ENCODE peak calls at places on chromosomes 7 and 10, in six cellular contexts. F, G, R, J, Y and E are unnamed samples.

GRCh38 chr7:7761340-7761973 is 43.0 kb upstream of the RPA3 start:
- DNase-seq in F (no peak), G (no peak), R (peak), J (no peak), Y (no peak), E (no peak)

GRCh38 chr10:69865450-69865849 is 63.7 kb downstream of the COL13A1 start:
- DNase-seq in F (no peak), G (no peak), R (no peak), J (no peak), Y (no peak), E (no peak)

GRCh38 chr7:94650652-94651051 is 5.3 kb downstream of the SGCE start:
- DNase-seq in F (no peak), G (no peak), R (no peak), J (no peak), Y (no peak), E (no peak)

GRCh38 chr10:114713525-114713924 is 55.5 kb upstream of the ABLIM1 start:
- DNase-seq in F (no peak), G (no peak), R (no peak), J (no peak), Y (no peak), E (no peak)

GRCh38 chr10:51272580-51272979 is 198.3 kb downstream of the PRKG1 start:
- DNase-seq in F (no peak), G (no peak), R (no peak), J (no peak), Y (no peak), E (no peak)

GRCh38 chr10:11655839-11656238 is 44.4 kb upstream of the USP6NL start:
- DNase-seq in F (no peak), G (no peak), R (peak), J (no peak), Y (no peak), E (no peak)

GRCh38 chr10:35453855-35454532 is 117.7 kb downstream of the CCNY start:
- DNase-seq in F (no peak), G (no peak), R (peak), J (no peak), Y (peak), E (no peak)

GRCh38 chr7:5424689-5425506 is 1.3 kb upstream of the TNRC18 start:
- DNase-seq in F (peak), G (peak), R (peak), J (peak), Y (peak), E (peak)

GRCh38 chr7:151650161-151650560 is 130.5 kb upstream of the RHEB start:
- DNase-seq in F (no peak), G (no peak), R (no peak), J (no peak), Y (no peak), E (no peak)

GRCh38 chr10:16679511-16679910 is 137.7 kb downstream of the RSU1 start:
- DNase-seq in F (no peak), G (no peak), R (no peak), J (no peak), Y (no peak), E (no peak)

GRCh38 chr7:2508327-2509231 is 11.0 kb upstream of the LFNG start:
- DNase-seq in F (no peak), G (peak), R (no peak), J (peak), Y (no peak), E (no peak)

GRCh38 chr10:54402576-54402975 is 398.5 kb downstream of the PCDH15 start:
- DNase-seq in F (peak), G (peak), R (peak), J (no peak), Y (no peak), E (no peak)

GRCh38 chr7:100694196-100694745 is at the start of gene GIGYF1:
- DNase-seq in F (peak), G (peak), R (peak), J (peak), Y (peak), E (peak)

GRCh38 chr10:105017116-105017515 is 376.0 kb downstream of the SORCS3 start:
- DNase-seq in F (no peak), G (no peak), R (peak), J (no peak), Y (no peak), E (no peak)

GRCh38 chr10:8543361-8544056 is 489.0 kb downstream of the GATA3 start:
- DNase-seq in F (no peak), G (no peak), R (no peak), J (no peak), Y (no peak), E (no peak)

GRCh38 chr10:101035916-101036702 is 5.1 kb downstream of the SFXN3 start:
- DNase-seq in F (no peak), G (no peak), R (no peak), J (no peak), Y (no peak), E (no peak)

GRCh38 chr7:130902755-130903357 is 168.8 kb upstream of the KLF14 start:
- DNase-seq in F (no peak), G (no peak), R (peak), J (no peak), Y (no peak), E (no peak)

GRCh38 chr7:55568613-55569268 is 3.6 kb downstream of the VOPP1 start:
- DNase-seq in F (no peak), G (no peak), R (peak), J (no peak), Y (no peak), E (no peak)

GRCh38 chr10:37289833-37290464 is 164.6 kb downstream of the ANKRD30A start:
- DNase-seq in F (no peak), G (no peak), R (no peak), J (no peak), Y (no peak), E (no peak)

GRCh38 chr10:117408436-117409384 is 33.5 kb upstream of the PDZD8 start:
- DNase-seq in F (no peak), G (no peak), R (no peak), J (no peak), Y (no peak), E (no peak)

GRCh38 chr10:67818323-67818722 is 19.7 kb downstream of the DNAJC12 start:
- DNase-seq in F (no peak), G (no peak), R (peak), J (no peak), Y (no peak), E (no peak)

GRCh38 chr7:8938036-8938435 is 504.6 kb downstream of the NXPH1 start:
- DNase-seq in F (no peak), G (no peak), R (no peak), J (no peak), Y (no peak), E (no peak)

GRCh38 chr10:60914676-60915075 is 29.3 kb downstream of the RHOBTB1 start:
- DNase-seq in F (no peak), G (no peak), R (peak), J (no peak), Y (peak), E (no peak)

GRCh38 chr10:62230344-62231138 is 38.1 kb downstream of the RTKN2 start:
- DNase-seq in F (no peak), G (no peak), R (peak), J (no peak), Y (no peak), E (no peak)

DNA sequence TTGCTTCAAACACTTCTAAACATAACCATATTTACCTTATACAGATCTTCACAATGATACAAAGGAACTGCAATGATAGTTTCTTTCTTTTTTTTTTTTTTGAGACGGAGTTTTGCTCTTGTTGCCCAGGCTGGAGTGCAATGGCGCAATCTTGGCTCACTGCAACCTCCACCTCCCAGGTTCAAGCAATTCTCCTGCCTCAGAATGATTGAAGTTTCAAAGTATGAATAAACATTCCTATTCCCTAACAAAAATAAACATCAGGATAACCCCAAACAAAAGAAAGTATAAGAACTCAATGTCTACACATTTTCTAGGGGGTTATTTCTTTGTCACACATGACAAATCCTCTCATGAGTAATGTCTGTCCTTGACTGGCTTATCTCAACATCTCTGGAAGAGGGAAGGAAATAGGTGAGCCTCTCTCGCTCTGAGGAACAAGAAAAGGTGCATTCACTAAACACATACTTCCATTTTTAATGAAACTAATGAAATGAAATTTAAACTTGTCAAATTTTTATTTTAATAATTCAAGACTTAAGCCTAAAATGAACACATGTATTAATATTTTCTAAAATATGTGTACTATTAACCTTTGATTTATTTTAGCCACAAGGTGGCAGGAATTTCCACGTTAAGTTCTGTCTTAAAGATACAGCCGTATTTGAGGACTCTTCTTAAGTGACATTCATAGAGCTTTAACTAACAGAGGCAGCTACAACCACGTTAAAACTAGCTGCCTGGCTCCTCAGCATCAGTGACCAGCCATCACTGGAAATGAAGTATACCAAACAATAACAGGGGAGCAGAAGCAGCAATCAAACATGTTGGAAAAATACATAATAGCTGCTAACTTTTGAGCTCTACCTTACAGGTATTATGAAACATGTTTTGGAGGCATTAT is 58.3 kb downstream of the MALSU1 start:
- DNase-seq in F (peak), G (no peak), R (peak), J (no peak), Y (no peak), E (no peak)
- TF ChIP-seq CTCF in F (peak), G (no peak), R (no peak), J (no peak), Y (no peak), E (peak)

DNA sequence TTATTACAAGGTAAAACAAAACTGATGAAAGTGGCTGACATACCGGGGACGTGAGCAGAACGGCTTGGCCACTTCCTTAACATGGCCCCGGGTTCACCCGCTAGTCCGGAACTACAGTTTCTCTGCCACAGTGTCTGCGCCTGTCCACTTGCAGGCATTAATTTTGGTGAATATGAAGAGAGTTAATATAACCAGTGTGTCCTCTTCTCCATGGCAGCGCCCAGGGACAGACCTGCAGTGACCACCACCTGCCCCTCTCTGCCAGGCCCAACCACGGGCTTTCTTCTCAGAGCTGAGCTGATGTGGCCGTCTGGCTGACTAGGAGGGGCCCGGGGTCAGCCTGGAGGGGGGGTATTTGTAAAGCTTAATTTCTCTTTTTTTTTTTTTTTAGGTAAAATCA is 1.1 kb upstream of the NDUFB2 start:
- DNase-seq in F (no peak), G (no peak), R (no peak), J (no peak), Y (no peak), E (no peak)
- TF ChIP-seq CTCF in F (no peak), G (no peak), R (no peak), J (no peak), Y (no peak), E (no peak)

GRCh38 chr10:80161321-80162084 is 29.0 kb downstream of the PLAC9 start:
- DNase-seq in F (peak), G (no peak), R (no peak), J (no peak), Y (no peak), E (no peak)
- TF ChIP-seq CTCF in F (peak), G (peak), R (peak), J (peak), Y (no peak), E (peak)

GRCh38 chr7:117946201-117946633 is 73.0 kb upstream of the CTTNBP2 start:
- DNase-seq in F (no peak), G (no peak), R (peak), J (no peak), Y (no peak), E (no peak)

GRCh38 chr7:117950601-117951278 is 77.5 kb upstream of the CTTNBP2 start:
- DNase-seq in F (no peak), G (no peak), R (no peak), J (no peak), Y (no peak), E (no peak)

GRCh38 chr7:117951285-117951684 is 78.0 kb upstream of the CTTNBP2 start:
- DNase-seq in F (no peak), G (no peak), R (peak), J (no peak), Y (no peak), E (no peak)

GRCh38 chr7:117951711-117952280 is 78.6 kb upstream of the CTTNBP2 start:
- DNase-seq in F (no peak), G (peak), R (no peak), J (no peak), Y (no peak), E (no peak)

GRCh38 chr7:117949232-117949631 is 76.0 kb upstream of the CTTNBP2 start:
- DNase-seq in F (no peak), G (no peak), R (peak), J (no peak), Y (no peak), E (no peak)
- TF ChIP-seq CTCF in F (no peak), G (no peak), R (no peak), J (no peak), Y (no peak), E (no peak)

DNA sequence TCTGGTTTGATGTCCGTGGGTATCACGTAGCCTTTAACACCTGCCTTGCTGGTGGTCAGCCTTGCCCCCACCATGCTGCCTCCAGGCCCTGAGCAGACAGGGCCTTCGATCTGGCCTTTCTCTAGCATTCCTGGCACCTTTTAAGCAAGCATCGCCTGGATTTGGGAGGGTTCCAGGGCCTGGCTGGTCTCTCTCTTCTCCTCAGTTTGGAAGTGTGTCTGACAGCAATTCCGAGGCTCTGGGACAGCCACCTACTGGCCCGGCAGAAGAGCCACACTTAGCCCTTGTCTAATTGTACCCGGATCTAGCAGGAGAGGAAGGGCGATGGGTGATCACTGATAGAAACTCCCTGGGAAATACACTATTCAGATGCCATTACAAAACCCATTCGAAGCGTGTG is 441.3 kb upstream of the MKI67 start:
- DNase-seq in F (no peak), G (no peak), R (no peak), J (peak), Y (no peak), E (no peak)
- TF ChIP-seq CTCF in F (no peak), G (peak), R (no peak), J (peak), Y (no peak), E (no peak)

DNA sequence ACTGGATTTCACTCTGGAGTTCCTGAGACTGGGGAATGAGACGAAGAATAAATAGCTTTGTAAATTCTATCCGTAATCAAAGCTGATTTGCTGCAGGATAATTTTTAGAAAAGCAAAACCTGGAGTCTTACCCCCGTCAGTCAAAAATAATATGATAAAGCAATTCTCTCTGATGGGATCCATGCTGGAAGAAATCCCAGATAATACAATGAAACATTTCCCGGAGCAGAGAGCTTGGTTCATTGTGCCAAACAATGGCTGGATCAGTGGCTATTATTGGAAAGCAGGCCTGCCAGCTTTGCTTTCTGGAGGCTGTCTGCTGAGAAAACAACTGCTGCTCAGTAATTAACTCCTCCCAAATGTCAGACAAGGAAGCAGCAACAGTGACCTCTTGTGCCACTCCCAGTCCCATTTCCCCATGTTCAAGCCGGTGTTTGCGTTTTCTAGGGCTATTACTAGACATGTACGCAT is 609.4 kb upstream of the PCDH15 start:
- DNase-seq in F (peak), G (peak), R (peak), J (peak), Y (no peak), E (peak)
- TF ChIP-seq CTCF in F (no peak), G (peak), R (no peak), J (peak), Y (no peak), E (peak)

DNA sequence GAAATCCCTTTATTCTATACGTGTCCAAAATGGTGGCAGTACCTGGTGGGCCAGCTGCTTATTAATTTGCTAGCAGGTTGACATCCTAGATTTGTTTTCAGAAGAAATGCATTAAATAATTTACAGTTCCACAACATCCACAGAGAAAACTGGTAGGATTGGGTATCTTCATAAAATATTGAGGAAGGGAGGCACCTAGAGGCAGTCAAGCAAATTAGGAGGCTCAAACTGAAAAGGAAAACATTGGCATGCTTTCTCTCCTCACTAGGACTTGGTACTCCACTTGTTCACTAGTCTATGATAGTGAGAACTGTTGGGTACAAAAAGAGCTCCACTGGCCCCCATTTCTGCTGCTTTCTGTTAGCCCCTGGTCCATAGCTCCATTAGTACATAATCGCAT is 18.3 kb upstream of the LRGUK start:
- DNase-seq in F (no peak), G (no peak), R (no peak), J (no peak), Y (no peak), E (no peak)
- TF ChIP-seq CTCF in F (peak), G (no peak), R (no peak), J (no peak), Y (no peak), E (no peak)

DNA sequence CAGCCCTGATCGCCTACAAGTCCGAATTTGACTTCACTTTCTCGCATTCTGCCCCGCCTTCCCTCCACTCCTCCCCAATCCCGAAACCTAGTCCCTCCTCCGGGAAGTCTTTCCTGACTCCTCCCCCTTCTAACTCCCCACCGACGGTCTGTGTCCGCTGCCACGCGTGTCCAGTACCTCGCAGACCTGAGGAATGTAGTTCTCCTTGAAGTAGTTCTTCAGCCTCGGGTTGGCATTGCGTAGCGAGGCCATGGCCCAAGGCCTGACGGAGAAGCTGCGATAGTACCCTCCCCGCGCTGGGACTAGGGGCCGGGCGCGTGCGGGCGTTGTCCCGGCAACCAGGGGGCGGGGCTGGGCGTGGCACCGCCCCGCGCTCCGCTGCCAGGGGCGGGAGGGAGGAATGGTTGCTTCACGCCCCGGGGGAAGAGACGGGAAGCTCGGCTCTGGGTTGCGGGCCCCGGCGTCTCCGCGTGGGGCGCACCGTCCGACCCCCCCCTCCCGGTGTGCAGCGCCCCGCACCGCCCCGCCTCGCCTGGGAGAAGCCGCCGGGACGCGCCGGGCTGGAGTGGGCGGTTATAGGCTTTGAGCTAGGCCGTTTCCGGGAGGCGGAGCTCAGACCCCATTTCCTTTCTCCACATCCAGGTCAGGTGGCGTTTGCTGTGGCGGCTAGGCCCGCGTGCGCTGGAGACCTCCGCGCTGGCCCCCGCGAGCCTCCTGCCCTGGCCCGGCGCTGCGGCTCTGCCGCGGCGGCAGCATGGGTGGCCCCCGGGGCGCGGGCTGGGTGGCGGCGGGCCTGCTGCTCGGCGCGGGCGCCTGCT is at the start of the genes ARMC10 and FBXL13:
- DNase-seq in F (peak), G (peak), R (peak), J (peak), Y (peak), E (peak)
- TF ChIP-seq CTCF in F (peak), G (peak), R (no peak), J (no peak), Y (peak), E (peak)

DNA sequence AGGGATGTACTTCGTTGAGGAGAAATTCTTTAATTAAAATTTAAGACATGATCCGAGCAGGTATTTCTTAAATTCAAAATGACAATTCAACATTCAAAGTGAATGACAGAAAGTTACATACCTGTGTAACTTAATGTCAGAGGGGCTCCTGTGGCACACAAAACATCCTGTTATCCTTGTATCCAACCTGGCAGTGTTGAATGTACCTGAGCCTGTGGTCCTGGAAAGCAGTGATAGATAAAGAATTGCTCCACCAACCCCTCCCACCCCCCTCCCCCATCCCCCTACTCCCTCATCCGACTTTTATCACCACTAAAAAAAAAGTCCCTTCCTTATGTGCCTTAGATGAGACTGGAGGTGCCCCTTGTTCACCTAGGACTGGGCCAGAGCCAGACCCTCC is 119.4 kb upstream of the ADCY1 start:
- DNase-seq in F (no peak), G (no peak), R (no peak), J (no peak), Y (no peak), E (no peak)
- TF ChIP-seq CTCF in F (no peak), G (no peak), R (no peak), J (no peak), Y (no peak), E (no peak)